ENCODE peak calls at places on chromosomes 1 and 21, in four cellular contexts. One of them, this sample, is unnamed.
A peak's percentile ranks its signal among the peaks of the same experiment; 100 is the strongest.

GRCh38 chr1:155967410-155968400 is 10.6 kb downstream of the ARHGEF2 start:
- DNase-seq in tibial nerve: no peak
- DNase-seq in neural crest cell: no peak
- DNase-seq in brain pericyte: no peak
- DNase-seq in this sample: no peak

GRCh38 chr1:204929487-204930185 is 59.0 kb downstream of the NFASC start:
- DNase-seq in tibial nerve: no peak
- DNase-seq in neural crest cell: no peak
- DNase-seq in brain pericyte: no peak
- DNase-seq in this sample: no peak

GRCh38 chr1:233543338-233544255 is 70.3 kb upstream of the KCNK1 start:
- DNase-seq in tibial nerve: no peak
- DNase-seq in neural crest cell: no peak
- DNase-seq in brain pericyte: no peak
- DNase-seq in this sample: no peak

GRCh38 chr1:198560093-198560638 is 19.7 kb upstream of the ATP6V1G3 start:
- DNase-seq in tibial nerve: no peak
- DNase-seq in neural crest cell: no peak
- DNase-seq in brain pericyte: no peak
- DNase-seq in this sample: peak; percentile 28

GRCh38 chr1:58941471-58942289 is 157.8 kb upstream of the JUN start:
- DNase-seq in tibial nerve: no peak
- DNase-seq in neural crest cell: no peak
- DNase-seq in brain pericyte: no peak
- DNase-seq in this sample: no peak

GRCh38 chr1:9881838-9882249 is 28.2 kb downstream of the CTNNBIP1 start:
- DNase-seq in tibial nerve: no peak
- DNase-seq in neural crest cell: no peak
- DNase-seq in brain pericyte: no peak
- DNase-seq in this sample: no peak

GRCh38 chr21:42653492-42654061 is at the start of gene PDE9A:
- DNase-seq in tibial nerve: no peak
- DNase-seq in neural crest cell: peak; percentile 46
- DNase-seq in brain pericyte: no peak
- DNase-seq in this sample: no peak

GRCh38 chr1:216936779-216937178 is 213.6 kb upstream of the ESRRG start:
- DNase-seq in tibial nerve: no peak
- DNase-seq in neural crest cell: no peak
- DNase-seq in brain pericyte: no peak
- DNase-seq in this sample: no peak

GRCh38 chr1:93827633-93828436 is 51.2 kb downstream of the DNTTIP2 start:
- DNase-seq in tibial nerve: no peak
- DNase-seq in neural crest cell: no peak
- DNase-seq in brain pericyte: no peak
- DNase-seq in this sample: no peak

GRCh38 chr1:153649137-153649866 is 9.2 kb upstream of the SNAPIN start:
- DNase-seq in tibial nerve: no peak
- DNase-seq in neural crest cell: no peak
- DNase-seq in brain pericyte: no peak
- DNase-seq in this sample: peak; percentile 32

GRCh38 chr1:230423936-230424335 is 2.2 kb downstream of the PGBD5 start:
- DNase-seq in tibial nerve: no peak
- DNase-seq in neural crest cell: no peak
- DNase-seq in brain pericyte: no peak
- DNase-seq in this sample: no peak

GRCh38 chr1:245512181-245512888 is 357.6 kb downstream of the KIF26B start:
- DNase-seq in tibial nerve: no peak
- DNase-seq in neural crest cell: no peak
- DNase-seq in brain pericyte: no peak
- DNase-seq in this sample: no peak